ENCODE peak calls at places on chromosome 14, in seven cellular contexts. Q is spleen, V is DND-41, P is stomach, X is kidney, B is heart left ventricle, L is body of pancreas. A is an unnamed sample.

GRCh38 chr14:92694807-92695206 is 53.6 kb downstream of the LGMN start:
- DNase-seq in Q (peak; percentile 72), L (no peak), V (no peak), X (no peak), P (no peak), B (peak; percentile 33), A (no peak)

GRCh38 chr14:102452302-102452701 is 57.3 kb downstream of the ANKRD9 start:
- DNase-seq in L (no peak), X (no peak), P (no peak), Q (no peak), B (no peak), V (no peak), A (no peak)

GRCh38 chr14:96145116-96145864 is 59.3 kb upstream of the BDKRB2 start:
- DNase-seq in B (no peak), L (no peak), V (no peak), X (no peak), Q (no peak), P (no peak), A (no peak)

GRCh38 chr14:80974338-80975078 is 19.1 kb downstream of the TSHR start:
- DNase-seq in V (no peak), P (no peak), B (no peak), L (no peak), X (no peak), Q (no peak), A (no peak)

GRCh38 chr14:60488175-60488574 is 2.3 kb upstream of the C14orf39 start:
- DNase-seq in Q (no peak), L (no peak), X (no peak), P (no peak), V (no peak), B (no peak), A (no peak)

GRCh38 chr14:50964683-50965390 is 20.6 kb upstream of the PYGL start:
- DNase-seq in L (peak; percentile 90), B (no peak), X (no peak), V (no peak), Q (no peak), P (peak; percentile 54), A (no peak)

GRCh38 chr14:44791730-44792129 is 170.0 kb downstream of the KLHL28 start:
- DNase-seq in B (no peak), L (no peak), P (no peak), V (no peak), Q (no peak), X (no peak), A (no peak)

GRCh38 chr14:77059276-77059934 is 30.9 kb upstream of the IRF2BPL start:
- DNase-seq in B (peak; percentile 70), X (peak; percentile 89), V (no peak), Q (no peak), P (peak; percentile 56), L (peak; percentile 45), A (no peak)

GRCh38 chr14:67429651-67430205 is 17.8 kb upstream of the PLEK2 start:
- DNase-seq in L (no peak), Q (no peak), X (no peak), B (no peak), P (no peak), V (no peak), A (no peak)

GRCh38 chr14:100586520-100587247 is 533 bp downstream of the BEGAIN start:
- DNase-seq in B (peak; percentile 56), V (peak; percentile 35), L (peak; percentile 41), Q (peak; percentile 48), P (no peak), X (peak; percentile 76), A (no peak)

GRCh38 chr14:22980672-22981089 is 1.7 kb downstream of the AJUBA start:
- DNase-seq in P (peak; percentile 57), B (peak; percentile 70), L (peak; percentile 64), V (peak; percentile 54), Q (no peak), X (peak; percentile 83), A (no peak)

GRCh38 chr14:92565040-92565717 is 51.6 kb downstream of the RIN3 start:
- DNase-seq in P (no peak), L (no peak), B (no peak), V (no peak), X (no peak), Q (no peak), A (no peak)

GRCh38 chr14:66638688-66639087 is 130.7 kb downstream of the GPHN start:
- DNase-seq in X (no peak), V (no peak), Q (no peak), B (no peak), P (no peak), L (no peak), A (no peak)

GRCh38 chr14:39080886-39081285 is 22.1 kb downstream of the SEC23A start:
- DNase-seq in P (no peak), L (no peak), B (no peak), Q (no peak), X (no peak), V (no peak), A (no peak)

GRCh38 chr14:68757618-68758081 is 35.2 kb downstream of the ZFP36L1 start:
- DNase-seq in V (peak; percentile 28), L (no peak), P (no peak), Q (peak; percentile 83), B (no peak), X (peak; percentile 87), A (no peak)

GRCh38 chr14:66037361-66037760 is 448.8 kb upstream of the CCDC196 start:
- DNase-seq in B (no peak), Q (no peak), X (no peak), P (no peak), L (no peak), V (no peak), A (no peak)

GRCh38 chr14:42269234-42269633 is 662.6 kb downstream of the LRFN5 start:
- DNase-seq in V (no peak), B (no peak), X (no peak), P (no peak), Q (no peak), L (no peak), A (no peak)
- H3K4me3 ChIP-seq in V (no peak overlapping the region), B (no peak overlapping the region), X (no peak overlapping the region), P (no peak overlapping the region), Q (no peak overlapping the region), L (no peak overlapping the region), A (no peak overlapping the region)

DNA sequence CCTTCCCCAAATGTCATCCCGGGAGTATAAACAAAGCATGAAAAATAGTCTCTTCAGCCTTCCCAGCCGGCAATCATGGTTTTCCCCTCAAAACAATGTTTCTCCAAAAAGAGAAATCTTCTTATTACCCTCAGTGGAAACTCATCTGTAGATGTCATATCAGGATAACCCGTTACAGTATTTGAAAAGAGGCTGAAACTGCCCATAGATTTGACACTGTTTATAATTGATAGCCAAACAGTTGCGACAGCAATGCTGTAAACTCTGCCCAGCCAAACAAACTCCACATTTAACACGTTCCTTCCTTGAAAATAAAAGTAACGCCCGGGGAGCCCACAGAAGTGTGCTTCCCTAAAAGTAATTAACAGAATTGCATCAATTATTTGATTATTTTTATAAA is 201.3 kb upstream of the FOXN3 start:
- DNase-seq in P (no peak), V (no peak), B (no peak), X (no peak), Q (no peak), L (no peak), A (peak; percentile 18)
- H3K4me1 ChIP-seq in P (peaks cover 52% of the 10 kb centered on the region), V (peaks cover 53% of the 10 kb centered on the region), B (peaks cover 43% of the 10 kb centered on the region), X (peaks cover 10% of the 10 kb centered on the region), Q (peaks cover 67% of the 10 kb centered on the region), L (peaks cover 40% of the 10 kb centered on the region), A (peaks cover 56% of the 10 kb centered on the region)

GRCh38 chr14:28757790-28758189 is 8.8 kb upstream of the FOXG1 start:
- DNase-seq in L (no peak), B (no peak), Q (no peak), V (no peak), X (no peak), P (no peak), A (no peak)

GRCh38 chr14:28758253-28758915 is 8.2 kb upstream of the FOXG1 start:
- DNase-seq in L (no peak), B (no peak), Q (no peak), X (no peak), P (no peak), V (no peak), A (no peak)

GRCh38 chr14:28755198-28755794 is 11.3 kb upstream of the FOXG1 start:
- DNase-seq in B (no peak), V (no peak), P (no peak), L (no peak), Q (no peak), X (no peak), A (no peak)

GRCh38 chr14:28755930-28756895 is 10.4 kb upstream of the FOXG1 start:
- DNase-seq in P (no peak), X (no peak), Q (no peak), L (no peak), V (no peak), B (no peak), A (no peak)

GRCh38 chr14:28756896-28757570 is 9.6 kb upstream of the FOXG1 start:
- DNase-seq in X (no peak), Q (no peak), V (no peak), P (no peak), L (peak; percentile 26), B (no peak), A (no peak)
- H3K4me3 ChIP-seq in X (no peak overlapping the region), Q (no peak overlapping the region), V (no peak overlapping the region), P (no peak overlapping the region), L (no peak overlapping the region), B (no peak overlapping the region), A (no peak overlapping the region)

GRCh38 chr14:90398841-90399540 is 2.2 kb downstream of the CALM1 start:
- DNase-seq in P (no peak), B (no peak), L (no peak), X (no peak), V (no peak), Q (no peak), A (no peak)

GRCh38 chr14:90398315-90398811 is 1.5 kb downstream of the CALM1 start:
- DNase-seq in L (peak; percentile 61), B (peak; percentile 76), V (peak; percentile 62), X (peak; percentile 84), P (peak; percentile 44), Q (peak; percentile 92), A (peak; percentile 84)

GRCh38 chr14:90397401-90398314 is 829 bp downstream of the CALM1 start:
- DNase-seq in B (peak; percentile 87), V (peak; percentile 91), P (peak; percentile 51), X (peak; percentile 91), Q (peak; percentile 94), L (peak; percentile 46), A (peak; percentile 65)

GRCh38 chr14:90400904-90401561 is 4.2 kb downstream of the CALM1 start:
- DNase-seq in B (no peak), L (no peak), V (no peak), X (no peak), P (no peak), Q (no peak), A (no peak)

DNA sequence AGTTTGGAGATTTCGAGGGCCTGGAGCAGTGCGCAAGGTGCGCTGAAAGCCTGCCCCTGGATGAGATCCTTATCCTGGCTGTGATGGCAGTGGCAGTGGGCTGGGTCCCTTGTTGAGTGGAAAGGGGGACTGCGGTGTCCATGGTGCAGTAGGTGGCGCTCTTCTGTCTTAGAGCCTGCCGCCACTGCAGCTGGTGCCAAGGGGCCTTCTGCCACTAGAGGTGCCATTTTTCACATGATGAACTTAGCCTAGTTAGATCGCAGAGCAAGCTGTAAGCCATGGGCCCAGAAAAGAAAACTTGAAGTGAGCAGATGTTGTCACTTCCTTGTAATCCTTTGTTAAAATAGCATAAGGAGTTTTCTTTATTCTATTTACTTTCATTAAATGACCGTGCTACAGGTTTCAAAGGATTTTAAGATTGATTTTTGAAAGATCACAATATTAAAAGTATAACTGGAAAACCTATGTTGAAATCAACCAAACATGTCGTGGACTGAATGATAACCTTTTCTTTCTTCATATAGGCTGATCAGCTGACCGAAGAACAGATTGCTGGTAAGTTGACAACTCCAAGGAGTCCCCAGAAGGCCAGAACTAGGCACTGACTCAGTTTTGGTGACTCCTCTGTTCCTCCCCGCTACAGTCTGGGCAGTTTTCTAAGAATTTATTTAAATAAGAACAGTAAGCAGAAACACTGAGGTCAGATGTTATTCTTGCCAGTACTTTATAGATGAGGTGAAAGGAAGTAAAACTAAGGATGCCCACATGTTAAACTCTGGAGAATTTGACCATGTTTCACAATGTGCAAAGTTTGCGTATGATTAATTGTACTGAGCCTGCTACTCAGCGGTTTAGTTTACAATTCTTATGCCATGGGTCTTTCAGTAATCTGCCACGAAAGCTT is 3.0 kb downstream of the CALM1 start:
- DNase-seq in V (peak; percentile 87), Q (peak; percentile 95), L (peak; percentile 93), B (peak; percentile 92), X (peak; percentile 94), P (peak; percentile 93), A (peak; percentile 78)
- H3K4me1 ChIP-seq in V (peaks cover 27% of the 10 kb centered on the region), Q (peaks cover 62% of the 10 kb centered on the region), L (peaks cover 26% of the 10 kb centered on the region), B (peaks cover 50% of the 10 kb centered on the region), X (peaks cover 22% of the 10 kb centered on the region), P (peaks cover 65% of the 10 kb centered on the region), A (peaks cover 49% of the 10 kb centered on the region)

A was measured in naive thymus-derived CD4-positive, alpha-beta T cell.